ENCODE peak calls at places on chromosomes 5 and 9, in five cellular contexts. N, C, V, G and D are unnamed samples.

GRCh38 chr9:21543187-21543586 is 61.1 kb upstream of the IFNE start:
- DNase-seq in N (no peak), C (no peak), V (no peak), G (no peak), D (no peak)

GRCh38 chr9:121499177-121499426 is 542 bp downstream of the GGTA1 start:
- DNase-seq in N (no peak), C (no peak), V (no peak), G (no peak), D (no peak)

GRCh38 chr9:125432715-125433385 is 171.2 kb downstream of the GAPVD1 start:
- DNase-seq in N (no peak), C (no peak), V (no peak), G (no peak), D (no peak)

GRCh38 chr5:91528831-91529230 is 145.7 kb upstream of the ARRDC3 start:
- DNase-seq in N (no peak), C (no peak), V (no peak), G (no peak), D (no peak)

GRCh38 chr9:120889606-120890396 is 12.8 kb upstream of the PHF19 start:
- DNase-seq in N (no peak), C (no peak), V (no peak), G (no peak), D (no peak)

GRCh38 chr9:3370715-3371114 is 155.1 kb downstream of the RFX3 start:
- DNase-seq in N (no peak), C (no peak), V (no peak), G (no peak), D (no peak)

GRCh38 chr5:91499943-91500531 is 116.9 kb upstream of the ARRDC3 start:
- DNase-seq in N (peak; percentile 62), C (peak; percentile 42), V (peak; percentile 44), G (peak; percentile 47), D (peak; percentile 54)

GRCh38 chr9:98218562-98219363 is 26.3 kb upstream of the CORO2A start:
- DNase-seq in N (no peak), C (no peak), V (no peak), G (no peak), D (no peak)

GRCh38 chr9:124574944-124575343 is 67.7 kb upstream of the NR5A1 start:
- DNase-seq in N (peak; percentile 66), C (peak; percentile 98), V (no peak), G (no peak), D (no peak)

GRCh38 chr5:43947870-43948269 is 344.9 kb downstream of the NNT start:
- DNase-seq in N (no peak), C (no peak), V (no peak), G (no peak), D (no peak)

GRCh38 chr5:39266442-39266841 is 47.1 kb upstream of the FYB1 start:
- DNase-seq in N (no peak), C (no peak), V (no peak), G (no peak), D (no peak)

GRCh38 chr5:180343846-180344327 is 9.2 kb downstream of the GFPT2 start:
- DNase-seq in N (peak; percentile 60), C (no peak), V (peak; percentile 60), G (no peak), D (no peak)

GRCh38 chr9:104860280-104860679 is 67.7 kb downstream of the ABCA1 start:
- DNase-seq in N (no peak), C (no peak), V (no peak), G (no peak), D (peak; percentile 24)

GRCh38 chr9:28801144-28801799 is 1228.0 kb upstream of the C9orf72 start:
- DNase-seq in N (no peak), C (no peak), V (no peak), G (no peak), D (no peak)

GRCh38 chr5:102561894-102562760 is 63.3 kb upstream of the SLCO6A1 start:
- DNase-seq in N (peak; percentile 10), C (peak; percentile 48), V (no peak), G (peak; percentile 16), D (peak; percentile 24)

GRCh38 chr9:91334053-91334452 is 27.7 kb downstream of the AUH start:
- DNase-seq in N (no peak), C (no peak), V (no peak), G (no peak), D (no peak)

GRCh38 chr5:169354263-169354662 is 53.3 kb upstream of the SLIT3 start:
- DNase-seq in N (no peak), C (no peak), V (no peak), G (no peak), D (no peak)

GRCh38 chr5:34556514-34556782 is 99.7 kb upstream of the RAI14 start:
- DNase-seq in N (no peak), C (no peak), V (no peak), G (no peak), D (no peak)

GRCh38 chr5:106269252-106269843 is 1401.4 kb downstream of the EFNA5 start:
- DNase-seq in N (peak; percentile 25), C (peak; percentile 24), V (no peak), G (peak; percentile 18), D (no peak)

GRCh38 chr5:6859001-6859400 is 145.8 kb downstream of the TENT4A start:
- DNase-seq in N (no peak), C (no peak), V (no peak), G (no peak), D (no peak)

GRCh38 chr5:111810087-111810486 is 53.1 kb upstream of the NREP start:
- DNase-seq in N (no peak), C (no peak), V (no peak), G (no peak), D (no peak)

GRCh38 chr9:81621785-81622243 is 67.5 kb downstream of the TLE1 start:
- DNase-seq in N (no peak), C (no peak), V (no peak), G (no peak), D (no peak)

GRCh38 chr5:351084-351910 is 29.8 kb downstream of the AHRR start:
- DNase-seq in N (no peak), C (no peak), V (no peak), G (no peak), D (no peak)

GRCh38 chr5:6399978-6400910 is 21.9 kb upstream of the MED10 start:
- DNase-seq in N (no peak), C (no peak), V (no peak), G (no peak), D (no peak)

GRCh38 chr9:2291980-2292704 is 277.0 kb downstream of the SMARCA2 start:
- DNase-seq in N (peak; percentile 35), C (no peak), V (no peak), G (no peak), D (no peak)

GRCh38 chr9:97615439-97616072 is 17.6 kb downstream of the TSTD2 start:
- DNase-seq in N (peak; percentile 79), C (peak; percentile 29), V (peak; percentile 61), G (peak; percentile 65), D (peak; percentile 76)

GRCh38 chr5:35136386-35136785 is 88.6 kb upstream of the AGXT2 start:
- DNase-seq in N (peak; percentile 53), C (no peak), V (no peak), G (no peak), D (no peak)

DNA sequence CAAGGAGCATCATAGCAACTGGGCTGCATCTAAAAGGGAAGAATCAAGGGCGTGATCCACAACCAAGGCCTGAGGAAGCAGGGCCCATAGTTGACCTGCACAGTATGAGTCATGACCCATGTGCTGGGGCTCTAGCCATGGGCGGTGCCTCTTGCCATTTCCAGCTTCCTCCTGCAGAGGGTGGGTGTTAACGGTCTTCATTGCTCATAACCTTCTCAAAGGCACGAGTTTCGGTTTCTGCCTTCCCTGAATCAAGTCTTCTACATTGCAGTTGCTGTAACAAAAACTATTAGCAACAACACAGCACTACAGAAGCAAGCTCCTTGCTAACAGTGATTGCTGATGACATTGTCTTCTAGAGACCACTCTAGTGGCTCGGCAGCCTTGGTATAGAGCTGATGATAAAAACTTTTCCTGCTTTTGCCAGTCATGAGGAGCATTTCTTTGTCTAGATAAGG is 66.9 kb downstream of the CTSL start:
- DNase-seq in N (peak; percentile 71), C (peak; percentile 63), V (no peak), G (peak; percentile 6), D (peak; percentile 77)
- TF ChIP-seq EZH2phosphoT487 in N (no peak), C (no peak), V (no peak), G (no peak), D (no peak)

GRCh38 chr5:132227485-132228240 is at the start of gene P4HA2:
- DNase-seq in N (peak; percentile 92), C (peak; percentile 56), V (peak; percentile 95), G (no peak), D (peak; percentile 79)

GRCh38 chr5:132226516-132227234 is 978 bp downstream of the P4HA2 start:
- DNase-seq in N (peak; percentile 17), C (no peak), V (no peak), G (no peak), D (no peak)

GRCh38 chr5:132225165-132226032 is 2.3 kb downstream of the P4HA2 start:
- DNase-seq in N (peak; percentile 66), C (no peak), V (peak; percentile 35), G (no peak), D (no peak)

GRCh38 chr5:132228241-132229035 is 785 bp upstream of the P4HA2 start:
- DNase-seq in N (peak; percentile 14), C (no peak), V (no peak), G (no peak), D (no peak)

DNA sequence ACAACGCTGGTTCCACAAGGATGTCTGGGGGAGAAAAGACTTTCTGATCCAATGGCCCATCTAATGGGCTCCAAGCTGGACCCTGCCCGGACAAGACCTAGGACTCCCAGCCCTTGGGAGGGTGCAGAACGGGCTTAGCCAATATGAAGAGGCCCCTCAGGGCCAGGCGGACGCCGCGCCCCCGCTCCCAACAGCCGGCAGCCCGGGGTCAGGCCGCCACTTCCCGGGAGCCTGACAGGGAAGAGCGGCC is 493 bp downstream of the P4HA2 start:
- DNase-seq in N (no peak), C (no peak), V (no peak), G (no peak), D (no peak)
- H3K27ac ChIP-seq in N (peak overlapping the region; percentile 84), C (peak overlapping the region; percentile 81), V (peak overlapping the region; percentile 67), G (no peak overlapping the region), D (no peak overlapping the region)

GRCh38 chr5:141319202-141319601 is 1.4 kb downstream of the TAF7 start:
- DNase-seq in N (no peak), C (no peak), V (no peak), G (no peak), D (no peak)
- H3K4me3 ChIP-seq in N (peak overlapping the region; percentile 56), C (no peak overlapping the region), V (peak overlapping the region; percentile 92), G (peak overlapping the region; percentile 96), D (no peak overlapping the region)

GRCh38 chr5:118196229-118196628 is 792.1 kb downstream of the DTWD2 start:
- DNase-seq in N (no peak), C (no peak), V (no peak), G (no peak), D (no peak)

GRCh38 chr5:118195215-118195614 is 793.1 kb downstream of the DTWD2 start:
- DNase-seq in N (no peak), C (no peak), V (no peak), G (no peak), D (no peak)

DNA sequence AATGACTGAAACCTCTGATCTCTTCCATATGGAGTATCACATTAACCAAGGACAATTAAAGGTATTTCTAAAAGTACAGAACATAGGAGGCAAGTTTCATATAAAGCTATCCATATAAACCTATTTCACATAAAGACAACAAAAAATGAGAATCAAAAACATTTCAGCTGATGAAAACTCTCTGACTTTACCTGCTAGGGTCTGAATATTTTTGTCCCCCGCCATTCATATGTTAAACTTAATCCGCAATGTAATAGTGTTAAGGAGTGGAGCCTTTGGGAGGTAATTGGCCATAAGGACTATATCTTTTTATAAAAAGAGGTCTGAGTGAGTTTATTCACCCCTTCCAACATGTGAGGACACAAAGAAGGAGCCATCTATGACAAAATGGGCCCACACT is 788.5 kb downstream of the DTWD2 start:
- DNase-seq in N (no peak), C (no peak), V (no peak), G (no peak), D (no peak)
- TF ChIP-seq EZH2phosphoT487 in N (no peak), C (no peak), V (no peak), G (no peak), D (no peak)

GRCh38 chr5:83914662-83915418 is 194.2 kb upstream of the HAPLN1 start:
- DNase-seq in N (no peak), C (no peak), V (no peak), G (no peak), D (no peak)
- H3K27ac ChIP-seq in N (no peak overlapping the region), C (no peak overlapping the region), V (peak overlapping the region; percentile 99), G (no peak overlapping the region), D (no peak overlapping the region)